ENCODE peak calls at places on chromosomes 6 and 20, in four cellular contexts. Q is H9, N is IMR-90, K is H1. C is an unnamed sample.
A peak's percentile ranks its signal among the peaks of the same experiment; 100 is the strongest.

GRCh38 chr20:20214757-20215275 is 153.1 kb upstream of the INSM1 start:
- DNase-seq in Q (no peak), K (no peak), N (no peak), C (no peak)

GRCh38 chr20:36173451-36173933 is 19.0 kb downstream of the EPB41L1 start:
- DNase-seq in K (peak; percentile 25), Q (peak; percentile 92), N (peak; percentile 13), C (peak; percentile 98)

GRCh38 chr6:165905744-165906143 is 242.7 kb upstream of the PDE10A start:
- DNase-seq in K (no peak), Q (no peak), N (no peak), C (no peak)

GRCh38 chr6:82874867-82875266 is 190.8 kb downstream of the UBE3D start:
- DNase-seq in Q (no peak), K (no peak), N (no peak), C (no peak)

GRCh38 chr20:4320284-4320683 is 304.9 kb upstream of the RNF24 start:
- DNase-seq in Q (no peak), K (no peak), N (no peak), C (no peak)

GRCh38 chr6:141675957-141676356 is 456.8 kb upstream of the GJE1 start:
- DNase-seq in K (no peak), N (peak; percentile 27), Q (no peak), C (no peak)

GRCh38 chr6:137904822-137905617 is 38.0 kb downstream of the TNFAIP3 start:
- DNase-seq in Q (no peak), K (no peak), N (no peak), C (no peak)

GRCh38 chr6:119040229-119040628 is 38.2 kb downstream of the FAM184A start:
- DNase-seq in N (no peak), Q (no peak), K (no peak), C (no peak)

GRCh38 chr6:36685926-36686667 is 7.6 kb downstream of the CDKN1A start:
- DNase-seq in Q (no peak), K (no peak), N (no peak), C (no peak)

GRCh38 chr20:62403331-62403730 is 3.8 kb downstream of the CABLES2 start:
- DNase-seq in Q (no peak), K (no peak), N (no peak), C (no peak)
- H3K56ac ChIP-seq in Q (no peak overlapping the region), K (no peak overlapping the region), N (no peak overlapping the region), C (no peak overlapping the region)

DNA sequence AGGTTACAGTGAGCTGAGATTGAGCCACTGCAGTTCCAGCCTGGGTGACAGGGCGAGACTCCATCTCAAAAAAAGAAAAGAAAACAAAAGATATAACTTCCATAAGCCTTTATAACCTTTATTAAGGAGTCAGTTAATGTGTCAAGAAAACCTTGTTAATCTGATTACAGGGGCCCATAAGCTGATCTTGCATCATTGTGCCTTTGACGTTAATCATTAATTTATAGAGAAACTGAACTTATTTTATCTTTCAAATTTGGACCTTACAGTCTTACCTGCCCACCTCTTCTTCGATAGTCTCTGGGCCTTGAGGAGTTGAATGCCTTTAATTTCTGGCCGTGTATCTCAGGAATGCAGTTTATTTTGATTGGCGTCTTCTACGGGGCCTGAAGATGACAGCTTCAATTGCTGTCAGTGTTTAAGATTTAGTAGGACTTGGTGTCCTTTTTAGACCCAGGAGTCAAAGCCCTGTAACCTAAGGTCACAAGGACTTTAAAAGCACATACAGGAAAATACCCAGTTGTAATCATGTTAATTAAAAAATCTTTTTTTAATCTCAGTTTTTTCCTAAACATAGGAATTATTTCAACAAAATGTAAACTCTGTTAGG is 5.8 kb downstream of the ACOT13 start:
- DNase-seq in Q (no peak), N (no peak), K (no peak), C (no peak)
- H3K56ac ChIP-seq in Q (no peak overlapping the region), N (no peak overlapping the region), K (no peak overlapping the region), C (no peak overlapping the region)

GRCh38 chr20:1953616-1954015 is 40.2 kb downstream of the PDYN start:
- DNase-seq in N (no peak), Q (no peak), K (no peak), C (no peak)
- H3K56ac ChIP-seq in N (no peak overlapping the region), Q (no peak overlapping the region), K (no peak overlapping the region), C (no peak overlapping the region)

GRCh38 chr6:44530910-44531234 is 143.4 kb downstream of the CDC5L start:
- DNase-seq in Q (no peak), N (no peak), K (no peak), C (no peak)

GRCh38 chr6:44530209-44530909 is 142.9 kb downstream of the CDC5L start:
- DNase-seq in K (no peak), Q (peak; percentile 23), N (no peak), C (no peak)

GRCh38 chr6:44528716-44529115 is 141.2 kb downstream of the CDC5L start:
- DNase-seq in K (no peak), Q (peak; percentile 8), N (no peak), C (no peak)

GRCh38 chr6:44527961-44528644 is 140.6 kb downstream of the CDC5L start:
- DNase-seq in Q (peak; percentile 20), K (no peak), N (no peak), C (peak; percentile 21)

DNA sequence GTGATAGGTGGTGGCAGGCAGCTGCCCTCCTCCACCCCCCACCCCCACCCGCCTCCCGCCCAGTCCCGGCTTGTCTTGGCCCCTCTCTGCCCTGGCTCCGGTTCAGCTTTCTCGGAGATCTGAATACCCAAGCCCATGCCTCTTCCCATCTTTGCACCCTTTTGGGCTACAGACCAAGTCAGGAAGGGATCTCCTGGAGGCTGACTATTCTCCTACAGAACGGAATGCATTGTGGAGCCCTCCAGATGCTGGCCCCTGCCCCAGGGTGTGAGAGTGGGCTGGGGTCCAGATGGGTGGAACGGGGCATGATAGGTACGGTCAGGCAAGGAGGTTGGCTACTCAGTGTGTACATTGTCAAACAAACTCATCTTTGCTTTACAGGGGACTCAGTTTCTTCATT is 142.0 kb downstream of the CDC5L start:
- DNase-seq in Q (peak; percentile 16), K (no peak), N (no peak), C (no peak)
- H3K56ac ChIP-seq in Q (no peak overlapping the region), K (no peak overlapping the region), N (no peak overlapping the region), C (no peak overlapping the region)

DNA sequence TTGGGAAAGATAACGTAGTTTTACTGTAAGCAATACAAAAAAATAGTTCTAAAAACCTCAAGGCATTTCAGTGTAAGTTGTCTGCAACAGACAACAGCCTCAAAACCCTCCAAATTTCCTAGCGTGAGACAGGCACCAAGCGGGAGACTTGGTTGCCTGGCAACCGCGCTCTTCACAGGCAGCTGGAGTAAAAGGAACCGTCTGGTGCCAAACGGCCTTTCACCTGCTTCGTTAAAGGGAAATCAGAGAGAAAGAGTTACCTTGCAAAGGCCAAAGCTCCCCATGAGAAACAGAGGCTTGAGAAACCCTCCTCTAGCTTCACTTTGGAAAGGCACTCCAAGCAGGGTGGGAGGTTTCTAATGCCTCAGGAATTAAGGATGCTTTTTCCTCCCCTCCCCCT is 129.8 kb upstream of the UFL1 start:
- DNase-seq in N (no peak), Q (peak; percentile 86), K (peak; percentile 63), C (peak; percentile 87)
- H3K56ac ChIP-seq in N (no peak overlapping the region), Q (no peak overlapping the region), K (no peak overlapping the region), C (no peak overlapping the region)

GRCh38 chr6:131096786-131097185 is 33.7 kb upstream of the EPB41L2 start:
- DNase-seq in N (no peak), K (no peak), Q (no peak), C (no peak)

DNA sequence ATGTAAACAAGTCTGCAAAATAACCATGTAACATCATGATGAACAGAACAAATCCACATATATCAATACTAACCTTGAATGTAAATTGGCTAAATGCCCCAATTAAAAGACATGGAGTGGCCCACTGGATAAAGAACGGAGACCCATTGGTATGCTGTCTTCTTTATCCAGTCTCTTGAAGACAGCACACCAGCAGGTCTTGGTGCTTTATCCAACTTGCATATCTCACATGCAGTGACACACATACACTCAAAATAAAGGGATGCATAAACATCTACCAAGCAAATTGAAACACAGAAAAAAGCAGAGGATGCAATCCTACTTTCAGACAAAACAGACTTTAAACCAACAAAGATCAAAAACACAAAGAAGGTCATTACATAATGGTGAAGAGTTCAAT is 30.3 kb upstream of the EPB41L2 start:
- DNase-seq in Q (no peak), K (no peak), N (no peak), C (no peak)
- H3K56ac ChIP-seq in Q (no peak overlapping the region), K (no peak overlapping the region), N (no peak overlapping the region), C (no peak overlapping the region)

GRCh38 chr6:163243691-163244505 is 170.6 kb upstream of the QKI start:
- DNase-seq in K (no peak), N (no peak), Q (no peak), C (no peak)
- H3K56ac ChIP-seq in K (no peak overlapping the region), N (no peak overlapping the region), Q (no peak overlapping the region), C (peak overlapping the region; percentile 6)

GRCh38 chr6:71107935-71108420 is 151.1 kb upstream of the B3GAT2 start:
- DNase-seq in K (no peak), Q (no peak), N (peak; percentile 71), C (no peak)
- H3K56ac ChIP-seq in K (no peak overlapping the region), Q (no peak overlapping the region), N (no peak overlapping the region), C (no peak overlapping the region)

GRCh38 chr6:63804381-63804956 is 168.9 kb downstream of the PHF3 start:
- DNase-seq in N (peak; percentile 95), K (no peak), Q (no peak), C (peak; percentile 26)
- H3K56ac ChIP-seq in N (peak overlapping the region; percentile 83), K (no peak overlapping the region), Q (no peak overlapping the region), C (no peak overlapping the region)